ENCODE peak calls at places on chromosomes 5 and 9, in five cellular contexts. One of them, this sample, is unnamed.

GRCh38 chr9:118331622-118332045 is 627.4 kb downstream of the TLR4 start:
- DNase-seq in CD8-positive, alpha-beta T cell: no peak
- DNase-seq in B cell: no peak
- DNase-seq in upper lobe of left lung: no peak
- DNase-seq in kidney epithelial cell: peak
- DNase-seq in this sample: no peak

GRCh38 chr9:122339579-122339978 is 31.2 kb upstream of the PTGS1 start:
- DNase-seq in upper lobe of left lung: no peak
- DNase-seq in kidney epithelial cell: no peak
- DNase-seq in B cell: no peak
- DNase-seq in CD8-positive, alpha-beta T cell: no peak
- DNase-seq in this sample: no peak

GRCh38 chr5:160477266-160477970 is 55.8 kb downstream of the PTTG1 start:
- DNase-seq in CD8-positive, alpha-beta T cell: no peak
- DNase-seq in B cell: no peak
- DNase-seq in upper lobe of left lung: no peak
- DNase-seq in kidney epithelial cell: no peak
- DNase-seq in this sample: no peak

GRCh38 chr9:70352356-70352755 is 62.1 kb downstream of the KLF9 start:
- DNase-seq in B cell: no peak
- DNase-seq in CD8-positive, alpha-beta T cell: no peak
- DNase-seq in kidney epithelial cell: no peak
- DNase-seq in upper lobe of left lung: no peak
- DNase-seq in this sample: no peak

GRCh38 chr9:76441551-76442322 is 17.2 kb upstream of the GCNT1 start:
- DNase-seq in B cell: no peak
- DNase-seq in CD8-positive, alpha-beta T cell: no peak
- DNase-seq in kidney epithelial cell: peak
- DNase-seq in upper lobe of left lung: no peak
- DNase-seq in this sample: no peak

GRCh38 chr5:146426853-146427618 is 20.1 kb upstream of the TCERG1 start:
- DNase-seq in CD8-positive, alpha-beta T cell: no peak
- DNase-seq in kidney epithelial cell: no peak
- DNase-seq in B cell: peak
- DNase-seq in upper lobe of left lung: no peak
- DNase-seq in this sample: no peak

GRCh38 chr5:74035521-74035937 is 409.5 kb downstream of the ARHGEF28 start:
- DNase-seq in kidney epithelial cell: no peak
- DNase-seq in upper lobe of left lung: no peak
- DNase-seq in B cell: no peak
- DNase-seq in CD8-positive, alpha-beta T cell: no peak
- DNase-seq in this sample: no peak

GRCh38 chr9:13568851-13569618 is 289.5 kb upstream of the MPDZ start:
- DNase-seq in upper lobe of left lung: no peak
- DNase-seq in kidney epithelial cell: no peak
- DNase-seq in B cell: no peak
- DNase-seq in CD8-positive, alpha-beta T cell: no peak
- DNase-seq in this sample: no peak

GRCh38 chr5:16794381-16794913 is 141.6 kb downstream of the MYO10 start:
- DNase-seq in upper lobe of left lung: no peak
- DNase-seq in kidney epithelial cell: no peak
- DNase-seq in B cell: no peak
- DNase-seq in CD8-positive, alpha-beta T cell: no peak
- DNase-seq in this sample: no peak

DNA sequence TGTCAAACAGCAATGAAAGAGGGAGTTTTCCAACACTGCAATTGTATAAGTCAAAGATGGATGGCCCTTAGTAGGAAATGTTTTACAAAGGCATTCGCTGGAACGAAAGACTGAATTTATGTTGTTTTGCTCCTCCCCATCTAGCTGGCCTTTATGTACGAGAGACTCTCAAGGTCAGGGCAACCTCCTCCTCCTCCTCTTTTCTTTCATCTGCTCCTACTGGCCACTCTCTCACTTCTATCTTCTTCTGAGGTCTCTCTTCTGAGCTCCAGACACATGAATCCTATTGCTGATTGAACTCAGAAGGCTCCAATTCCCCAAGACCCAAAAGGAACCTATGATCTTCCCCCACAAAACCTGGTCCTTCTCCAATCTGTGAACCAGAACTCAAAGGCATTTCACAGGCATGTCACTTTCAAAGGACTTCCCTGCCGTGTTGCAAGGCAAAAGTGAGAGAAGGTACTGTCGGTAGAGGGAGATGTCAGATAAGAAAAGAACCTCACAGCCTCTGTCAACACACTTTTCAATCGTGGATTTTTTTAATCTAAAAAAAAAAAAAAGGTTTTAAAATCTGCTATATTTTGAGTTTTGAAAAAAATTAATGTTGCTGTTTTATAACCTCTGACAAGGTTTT is 28.5 kb upstream of the PUM3 start:
- DNase-seq in B cell: no peak
- DNase-seq in upper lobe of left lung: no peak
- DNase-seq in CD8-positive, alpha-beta T cell: no peak
- DNase-seq in kidney epithelial cell: no peak
- DNase-seq in this sample: no peak
- TF ChIP-seq CTCF in B cell: no peak
- TF ChIP-seq CTCF in upper lobe of left lung: peak
- TF ChIP-seq CTCF in CD8-positive, alpha-beta T cell: no peak
- TF ChIP-seq CTCF in kidney epithelial cell: peak
- TF ChIP-seq CTCF in this sample: no peak

DNA sequence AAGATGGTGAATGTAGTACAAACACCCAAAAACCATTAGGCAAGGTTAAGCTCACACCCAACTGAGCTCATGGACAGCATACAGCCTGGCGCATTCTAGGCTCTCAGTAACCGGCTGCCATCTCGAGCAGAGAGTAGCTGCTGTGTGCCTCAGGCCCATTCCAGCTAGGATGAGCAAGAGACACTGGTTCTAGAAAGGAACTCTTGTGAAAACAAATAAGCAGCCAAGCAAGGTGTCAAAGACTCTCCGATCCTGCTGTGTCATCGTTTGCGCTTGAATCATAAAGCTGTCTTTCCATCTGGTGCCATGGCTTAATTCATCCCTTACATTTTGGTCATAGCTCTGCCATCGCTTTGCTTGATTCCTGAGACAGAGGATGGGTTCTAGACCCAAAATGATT is 135.4 kb upstream of the MSX2 start:
- DNase-seq in upper lobe of left lung: no peak
- DNase-seq in CD8-positive, alpha-beta T cell: no peak
- DNase-seq in B cell: no peak
- DNase-seq in kidney epithelial cell: no peak
- DNase-seq in this sample: no peak
- TF ChIP-seq CTCF in upper lobe of left lung: no peak
- TF ChIP-seq CTCF in CD8-positive, alpha-beta T cell: no peak
- TF ChIP-seq CTCF in B cell: no peak
- TF ChIP-seq CTCF in kidney epithelial cell: no peak
- TF ChIP-seq CTCF in this sample: no peak

DNA sequence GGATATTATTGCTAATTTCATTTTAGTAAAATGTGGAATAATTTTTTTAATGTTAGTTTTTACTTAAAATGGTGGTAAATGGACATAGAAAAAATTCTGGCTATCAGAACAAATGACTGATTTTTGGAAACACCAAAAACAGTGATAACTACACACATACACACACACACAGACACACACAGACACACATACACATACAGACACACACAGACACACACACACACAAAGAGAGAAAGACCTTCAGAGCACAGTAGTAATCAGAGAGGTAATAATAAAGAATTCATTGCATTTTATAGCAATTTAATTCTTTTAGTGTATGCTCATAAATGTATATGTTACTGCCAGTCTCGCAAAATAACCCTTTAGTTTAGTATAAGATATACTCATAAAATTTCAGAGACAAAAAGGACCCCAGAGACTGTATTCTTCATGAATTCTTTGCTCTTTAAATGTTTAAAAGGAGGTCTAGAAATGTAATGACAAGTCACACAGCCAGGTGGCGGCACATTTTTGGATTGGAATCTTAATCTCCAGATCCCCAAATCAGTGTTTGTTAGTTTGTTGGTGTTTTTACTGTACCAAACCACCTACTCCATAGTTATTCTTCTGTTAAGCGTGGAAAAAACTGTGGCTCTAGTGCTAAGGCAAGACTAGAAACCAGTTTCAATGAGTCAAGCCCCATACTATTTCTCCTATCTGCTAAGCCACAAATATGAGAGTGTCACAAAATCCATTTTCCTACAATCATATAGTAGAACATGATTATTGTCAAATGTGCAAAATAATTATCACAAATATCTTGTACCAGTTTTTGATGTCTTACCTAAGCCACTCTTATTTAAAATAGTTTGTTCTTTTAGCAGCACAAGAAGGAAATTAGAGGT is 109.9 kb downstream of the EDIL3 start:
- DNase-seq in CD8-positive, alpha-beta T cell: no peak
- DNase-seq in B cell: no peak
- DNase-seq in kidney epithelial cell: no peak
- DNase-seq in upper lobe of left lung: peak
- DNase-seq in this sample: no peak
- TF ChIP-seq CTCF in CD8-positive, alpha-beta T cell: no peak
- TF ChIP-seq CTCF in B cell: no peak
- TF ChIP-seq CTCF in kidney epithelial cell: peak
- TF ChIP-seq CTCF in upper lobe of left lung: peak
- TF ChIP-seq CTCF in this sample: peak

DNA sequence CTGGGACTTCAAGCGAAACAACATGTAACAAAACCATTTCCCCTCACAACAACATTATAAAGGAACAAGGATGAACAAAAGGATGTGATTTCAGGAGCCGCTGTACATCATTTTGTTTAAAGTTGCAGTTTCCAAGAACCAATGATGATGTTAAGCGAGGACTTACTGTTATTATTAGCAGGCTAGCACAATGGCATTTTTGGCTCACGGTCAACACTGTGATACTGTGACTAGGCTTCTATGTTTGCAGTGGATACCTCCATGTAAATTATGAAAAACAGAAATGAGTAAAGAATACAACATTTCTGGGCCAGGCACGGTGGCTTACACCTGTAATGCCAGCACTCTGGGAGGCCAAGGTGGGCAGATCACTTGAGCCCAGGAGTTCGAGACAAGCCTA is 113.0 kb downstream of the AUH start:
- DNase-seq in kidney epithelial cell: no peak
- DNase-seq in upper lobe of left lung: no peak
- DNase-seq in CD8-positive, alpha-beta T cell: no peak
- DNase-seq in B cell: no peak
- DNase-seq in this sample: no peak
- TF ChIP-seq CTCF in kidney epithelial cell: no peak
- TF ChIP-seq CTCF in upper lobe of left lung: no peak
- TF ChIP-seq CTCF in CD8-positive, alpha-beta T cell: no peak
- TF ChIP-seq CTCF in B cell: no peak
- TF ChIP-seq CTCF in this sample: no peak

DNA sequence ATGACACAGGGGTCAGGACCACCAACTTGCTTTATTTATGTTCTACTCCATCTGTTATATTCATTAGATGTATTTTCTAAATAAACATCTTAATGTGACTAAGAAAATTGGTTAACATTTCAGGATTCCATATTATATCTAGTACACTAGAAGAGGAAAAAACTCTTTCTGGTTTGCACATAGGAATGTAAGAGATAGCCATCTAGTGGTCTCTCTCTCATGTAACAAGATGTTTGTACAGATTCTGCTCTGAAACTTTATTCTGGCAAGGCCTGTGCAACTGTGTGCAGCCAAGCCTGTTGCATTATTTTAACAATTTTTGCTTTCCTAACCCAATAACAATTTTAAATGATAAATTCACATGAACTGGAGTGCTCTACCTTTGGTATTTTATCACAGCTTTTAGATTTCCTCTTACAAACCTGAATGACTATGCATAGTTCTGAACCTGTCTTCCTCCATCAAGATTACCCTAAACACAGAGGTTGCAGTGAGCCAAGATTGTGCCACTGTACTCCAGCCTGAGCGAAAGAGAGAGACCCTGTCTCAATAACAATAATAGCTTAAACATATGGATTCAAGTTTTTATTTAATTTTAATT is 148.1 kb downstream of the GIN1 start:
- DNase-seq in upper lobe of left lung: no peak
- DNase-seq in CD8-positive, alpha-beta T cell: no peak
- DNase-seq in kidney epithelial cell: no peak
- DNase-seq in B cell: no peak
- DNase-seq in this sample: no peak
- TF ChIP-seq CTCF in upper lobe of left lung: peak
- TF ChIP-seq CTCF in CD8-positive, alpha-beta T cell: no peak
- TF ChIP-seq CTCF in kidney epithelial cell: peak
- TF ChIP-seq CTCF in B cell: no peak
- TF ChIP-seq CTCF in this sample: peak

GRCh38 chr5:135881244-135881643 is 14.4 kb downstream of the IL9 start:
- DNase-seq in upper lobe of left lung: no peak
- DNase-seq in CD8-positive, alpha-beta T cell: no peak
- DNase-seq in B cell: no peak
- DNase-seq in kidney epithelial cell: no peak
- DNase-seq in this sample: no peak

GRCh38 chr5:135880801-135881200 is 14.8 kb downstream of the IL9 start:
- DNase-seq in CD8-positive, alpha-beta T cell: no peak
- DNase-seq in B cell: no peak
- DNase-seq in upper lobe of left lung: no peak
- DNase-seq in kidney epithelial cell: no peak
- DNase-seq in this sample: no peak

GRCh38 chr5:135883026-135883425 is 12.6 kb downstream of the IL9 start:
- DNase-seq in upper lobe of left lung: no peak
- DNase-seq in CD8-positive, alpha-beta T cell: no peak
- DNase-seq in B cell: no peak
- DNase-seq in kidney epithelial cell: no peak
- DNase-seq in this sample: no peak

GRCh38 chr5:135885031-135885430 is 10.6 kb downstream of the IL9 start:
- DNase-seq in upper lobe of left lung: no peak
- DNase-seq in B cell: no peak
- DNase-seq in CD8-positive, alpha-beta T cell: no peak
- DNase-seq in kidney epithelial cell: no peak
- DNase-seq in this sample: no peak

DNA sequence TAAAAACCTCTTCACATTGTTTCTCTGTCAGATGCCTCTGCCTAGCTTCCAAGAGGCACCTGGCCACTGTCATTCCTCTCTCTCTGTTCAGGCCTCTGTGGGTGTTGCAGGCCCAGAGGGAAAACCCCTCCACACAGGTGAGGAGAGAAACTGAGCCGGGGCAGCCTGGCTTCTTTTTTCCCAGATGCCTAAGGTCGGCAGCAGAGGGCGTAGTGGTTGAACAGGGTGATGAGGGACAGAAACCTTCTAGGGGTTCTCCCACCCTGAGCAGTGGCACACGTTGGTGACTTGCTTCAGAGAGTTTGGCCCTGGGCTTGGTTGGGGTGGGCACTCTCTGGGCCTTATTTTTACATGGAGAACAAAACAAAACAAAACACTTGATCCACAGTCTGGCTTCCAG is 12.2 kb downstream of the IL9 start:
- DNase-seq in B cell: no peak
- DNase-seq in upper lobe of left lung: no peak
- DNase-seq in CD8-positive, alpha-beta T cell: no peak
- DNase-seq in kidney epithelial cell: no peak
- DNase-seq in this sample: no peak
- TF ChIP-seq CTCF in B cell: no peak
- TF ChIP-seq CTCF in upper lobe of left lung: no peak
- TF ChIP-seq CTCF in CD8-positive, alpha-beta T cell: no peak
- TF ChIP-seq CTCF in kidney epithelial cell: peak
- TF ChIP-seq CTCF in this sample: no peak

DNA sequence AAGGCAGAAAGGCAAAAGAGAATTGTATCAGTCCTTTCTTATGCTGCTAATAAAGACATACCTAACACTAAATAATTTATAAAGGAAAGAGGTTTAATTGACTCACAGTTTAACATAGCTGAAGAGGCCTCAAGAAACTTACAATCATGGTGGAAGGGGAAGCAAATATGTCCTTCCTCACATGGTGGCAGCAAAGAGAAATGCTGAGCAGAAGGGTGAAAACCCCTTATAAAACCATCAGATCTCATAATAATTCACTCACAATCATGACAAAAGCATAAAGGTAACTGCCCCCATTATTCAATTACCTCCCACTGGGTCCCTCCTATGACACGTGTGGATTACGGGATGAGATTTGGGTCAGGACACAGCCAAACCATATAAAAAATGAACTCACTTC is 312.5 kb upstream of the PTGER4 start:
- DNase-seq in CD8-positive, alpha-beta T cell: peak
- DNase-seq in upper lobe of left lung: no peak
- DNase-seq in B cell: no peak
- DNase-seq in kidney epithelial cell: no peak
- DNase-seq in this sample: no peak
- TF ChIP-seq CTCF in CD8-positive, alpha-beta T cell: peak
- TF ChIP-seq CTCF in upper lobe of left lung: no peak
- TF ChIP-seq CTCF in B cell: no peak
- TF ChIP-seq CTCF in kidney epithelial cell: peak
- TF ChIP-seq CTCF in this sample: no peak